ENCODE peak calls at places on chromosomes 5 and 9, in ten cellular contexts. W is dorsolateral prefrontal cortex; Q is HCT116; C is fibroblast of lung; Z is uterus; M is right cardiac atrium; U is tibial artery; V is hepatocyte; P is foreskin keratinocyte; N is CD8-positive, alpha-beta T cell. O is an unnamed sample.

GRCh38 chr9:86946712-86947145 is 577 bp downstream of the GAS1 start:
- DNase-seq in W (no peak), Q (no peak), C (peak; percentile 63), Z (no peak), M (peak; percentile 87), U (peak; percentile 65), V (no peak), P (no peak), N (peak; percentile 3), O (peak; percentile 47)

GRCh38 chr5:76742586-76742985 is 26.7 kb downstream of the F2R start:
- DNase-seq in W (no peak), Q (no peak), C (peak; percentile 40), Z (no peak), M (no peak), U (no peak), V (no peak), P (no peak), N (no peak), O (no peak)

GRCh38 chr9:9016597-9016996 is 1217.0 kb upstream of the DMAC1 start:
- DNase-seq in W (no peak), Q (no peak), C (no peak), Z (no peak), M (no peak), U (no peak), V (peak; percentile 20), P (no peak), N (no peak), O (no peak)

GRCh38 chr5:140225396-140225795 is 50.4 kb downstream of the CYSTM1 start:
- DNase-seq in W (no peak), Q (no peak), C (no peak), Z (no peak), M (no peak), U (no peak), V (no peak), P (no peak), N (no peak), O (no peak)

GRCh38 chr9:4663956-4664355 is 1.9 kb downstream of the PLPP6 start:
- DNase-seq in W (no peak), Q (no peak), C (no peak), Z (no peak), M (no peak), U (no peak), V (no peak), P (no peak), N (no peak), O (no peak)

GRCh38 chr9:69200071-69200470 is 26.0 kb downstream of the TJP2 start:
- DNase-seq in W (no peak), Q (no peak), C (peak; percentile 51), Z (no peak), M (no peak), U (no peak), V (peak; percentile 54), P (peak; percentile 63), N (no peak), O (no peak)

GRCh38 chr5:82489668-82490067 is 211.5 kb upstream of the RPS23 start:
- DNase-seq in W (no peak), Q (no peak), C (no peak), Z (no peak), M (no peak), U (no peak), V (no peak), P (no peak), N (no peak), O (no peak)

GRCh38 chr5:172002310-172002709 is 4.1 kb downstream of the FBXW11 start:
- DNase-seq in W (no peak), Q (peak; percentile 28), C (no peak), Z (no peak), M (no peak), U (no peak), V (no peak), P (no peak), N (no peak), O (no peak)

GRCh38 chr5:93583799-93584530 is 943 bp downstream of the NR2F1 start:
- DNase-seq in W (no peak), Q (no peak), C (peak; percentile 47), Z (peak; percentile 53), M (peak; percentile 84), U (no peak), V (peak; percentile 58), P (no peak), N (no peak), O (no peak)

GRCh38 chr5:134135091-134135655 is 20.7 kb downstream of the TCF7 start:
- DNase-seq in W (peak; percentile 23), Q (no peak), C (no peak), Z (peak; percentile 3), M (peak; percentile 11), U (no peak), V (no peak), P (no peak), N (no peak), O (no peak)

GRCh38 chr9:121305269-121305994 is 37.5 kb downstream of the GSN start:
- DNase-seq in W (no peak), Q (no peak), C (no peak), Z (peak; percentile 88), M (peak; percentile 94), U (peak; percentile 89), V (no peak), P (no peak), N (no peak), O (no peak)

DNA sequence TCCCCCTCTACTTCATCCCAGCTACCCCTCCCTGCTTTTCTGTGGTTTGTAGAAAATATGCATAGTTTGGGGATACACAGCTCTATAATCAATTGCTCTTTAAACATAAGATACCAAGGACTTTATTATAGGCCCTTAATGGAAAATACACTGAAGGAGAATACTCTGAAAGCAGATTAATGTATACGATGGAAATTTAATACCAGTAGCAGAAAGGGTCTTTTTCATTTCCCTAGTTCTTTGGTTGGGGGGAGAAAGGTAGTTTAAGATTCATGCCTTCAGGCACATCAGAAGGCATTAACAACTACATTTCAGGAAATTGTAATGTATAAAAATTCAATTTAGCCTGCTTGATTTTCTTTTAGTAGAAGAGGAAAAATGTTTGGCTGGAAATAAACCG is 452.9 kb upstream of the ZNF608 start:
- DNase-seq in W (no peak), Q (no peak), C (no peak), Z (no peak), M (no peak), U (no peak), V (no peak), P (no peak), N (no peak), O (no peak)
- H3K27ac ChIP-seq in W (no peak overlapping the region), Q (no peak overlapping the region), C (no peak overlapping the region), Z (no peak overlapping the region), M (no peak overlapping the region), U (no peak overlapping the region), V (no peak overlapping the region), P (no peak overlapping the region), N (no peak overlapping the region), O (no peak overlapping the region)

DNA sequence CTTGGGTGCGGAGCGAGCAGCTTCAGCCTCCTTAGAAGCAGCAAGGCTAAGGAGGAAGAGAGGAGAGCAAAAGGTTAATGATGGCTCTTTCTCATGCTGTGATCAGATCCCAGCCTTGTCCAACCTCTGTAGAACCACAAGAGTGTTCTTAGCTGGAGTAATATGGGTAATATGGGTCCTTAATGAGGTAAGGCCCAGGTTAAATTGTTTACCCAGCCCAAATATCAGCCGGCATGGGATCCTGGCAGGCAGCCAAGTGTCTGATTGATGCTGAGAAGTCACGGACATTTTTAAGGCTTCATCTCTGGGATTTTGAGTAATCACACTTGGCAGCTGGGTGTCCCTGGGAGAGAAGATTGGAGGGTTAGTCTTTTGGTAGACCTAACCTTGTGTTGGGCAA is 32.3 kb downstream of the GLRA1 start:
- DNase-seq in W (no peak), Q (no peak), C (no peak), Z (no peak), M (peak; percentile 47), U (no peak), V (no peak), P (no peak), N (no peak), O (no peak)
- H3K27ac ChIP-seq in W (no peak overlapping the region), Q (no peak overlapping the region), C (no peak overlapping the region), Z (no peak overlapping the region), M (no peak overlapping the region), U (no peak overlapping the region), V (no peak overlapping the region), P (no peak overlapping the region), N (no peak overlapping the region), O (no peak overlapping the region)

DNA sequence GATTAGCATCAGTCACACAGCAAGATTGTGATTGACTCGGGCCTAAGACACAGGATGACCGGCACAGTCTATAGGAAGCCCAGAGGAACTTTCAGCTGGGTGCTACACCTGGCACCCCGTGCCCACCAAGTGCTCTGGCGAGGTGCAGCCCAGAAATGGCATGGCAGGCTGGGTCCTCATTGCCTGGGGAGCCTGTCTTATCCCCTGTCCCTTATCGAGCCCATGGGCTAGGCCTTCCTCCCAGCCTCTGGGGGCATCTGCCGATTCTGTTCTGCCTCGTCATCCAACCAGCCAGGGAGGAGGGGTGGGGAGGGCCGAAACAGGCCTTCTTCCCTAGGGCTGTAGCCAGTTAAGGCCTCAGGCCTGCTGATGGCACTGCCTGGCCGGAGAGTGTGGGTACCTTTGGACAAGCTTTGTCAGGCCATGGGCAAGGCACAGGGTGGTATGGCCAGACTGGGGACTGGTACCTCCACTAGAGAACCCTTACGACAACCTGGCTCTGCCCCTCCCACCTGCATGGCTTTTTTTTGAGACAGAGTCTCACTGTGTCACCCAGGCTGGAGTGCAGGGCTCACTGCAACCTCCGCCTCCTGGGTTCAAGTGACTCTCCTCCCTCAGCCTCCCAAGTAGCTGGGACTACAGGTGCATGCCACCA is 1.6 kb downstream of the GRK6 start:
- DNase-seq in W (no peak), Q (no peak), C (no peak), Z (no peak), M (peak; percentile 50), U (no peak), V (no peak), P (no peak), N (no peak), O (peak; percentile 85)
- H3K27ac ChIP-seq in W (no peak overlapping the region), Q (peak overlapping the region; percentile 94), C (no peak overlapping the region), Z (peak overlapping the region; percentile 92), M (no peak overlapping the region), U (no peak overlapping the region), V (no peak overlapping the region), P (no peak overlapping the region), N (peak overlapping the region; percentile 77), O (peak overlapping the region; percentile 98)

DNA sequence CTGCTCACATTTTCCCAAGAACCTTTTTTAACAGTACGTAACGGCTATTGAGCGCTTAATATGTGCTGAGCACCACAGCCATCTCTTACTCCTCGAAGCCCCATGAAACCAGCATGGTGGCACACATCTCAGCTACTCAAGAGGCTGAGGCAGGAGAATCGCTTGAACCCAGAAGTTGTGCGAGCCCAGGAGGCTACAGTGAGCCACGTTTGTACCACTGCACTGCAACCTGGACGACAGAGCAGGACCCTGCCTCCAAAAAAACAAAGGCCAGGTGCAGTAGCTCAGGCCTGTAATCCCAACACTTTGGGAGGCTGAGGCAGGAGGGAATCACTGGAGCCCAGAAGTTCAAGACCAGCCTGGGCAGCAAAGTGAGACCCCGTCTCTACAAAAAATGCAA is 28.2 kb downstream of the AQP7 start:
- DNase-seq in W (no peak), Q (no peak), C (no peak), Z (no peak), M (no peak), U (no peak), V (no peak), P (no peak), N (no peak), O (no peak)
- H3K27ac ChIP-seq in W (no peak overlapping the region), Q (no peak overlapping the region), C (no peak overlapping the region), Z (no peak overlapping the region), M (no peak overlapping the region), U (no peak overlapping the region), V (no peak overlapping the region), P (no peak overlapping the region), N (no peak overlapping the region), O (no peak overlapping the region)

GRCh38 chr5:83556190-83556589 is 84.6 kb downstream of the VCAN start:
- DNase-seq in W (no peak), Q (no peak), C (no peak), Z (no peak), M (no peak), U (no peak), V (no peak), P (no peak), N (no peak), O (no peak)
- H3K27ac ChIP-seq in W (no peak overlapping the region), Q (no peak overlapping the region), C (no peak overlapping the region), Z (no peak overlapping the region), M (no peak overlapping the region), U (no peak overlapping the region), V (no peak overlapping the region), P (no peak overlapping the region), N (no peak overlapping the region), O (no peak overlapping the region)

O was measured in HL-60.